ENCODE peak calls at places on chromosomes 5 and 9, in seven cellular contexts. X is activated T-cell treated with anti-CD3 and anti-CD28 coated beads for 1 hour, Z is AML-193, C is lower leg skin, L is lower lobe of right lung, K is RWPE1, J is OCI-LY7. Q is an unnamed sample.

GRCh38 chr5:150627731-150628545 is 12.5 kb upstream of the SYNPO start:
- DNase-seq in X (no peak), Z (no peak), J (no peak), K (no peak), C (no peak), L (no peak), Q (no peak)

GRCh38 chr9:37348917-37349316 is 73.6 kb upstream of the GRHPR start:
- DNase-seq in K (no peak), X (no peak), J (no peak), L (no peak), C (no peak), Z (no peak), Q (no peak)

GRCh38 chr5:173302546-173303155 is 25.6 kb downstream of the STC2 start:
- DNase-seq in C (no peak), L (no peak), X (no peak), K (peak), J (no peak), Z (no peak), Q (no peak)

GRCh38 chr9:121210536-121210935 is 8.9 kb upstream of the RAB14 start:
- DNase-seq in K (no peak), X (no peak), L (no peak), C (no peak), Z (no peak), J (no peak), Q (no peak)

GRCh38 chr5:126003309-126003708 is 419.9 kb upstream of the GRAMD2B start:
- DNase-seq in J (no peak), Z (no peak), C (peak), X (no peak), L (no peak), K (no peak), Q (no peak)

GRCh38 chr5:167720676-167721260 is 570.7 kb upstream of the WWC1 start:
- DNase-seq in L (no peak), C (no peak), Z (no peak), X (no peak), K (no peak), J (no peak), Q (no peak)

GRCh38 chr9:97856857-97857602 is 4.0 kb downstream of the FOXE1 start:
- DNase-seq in Z (no peak), J (no peak), C (no peak), X (no peak), K (no peak), L (no peak), Q (no peak)

GRCh38 chr5:126624534-126624933 is 23.8 kb downstream of the PHAX start:
- DNase-seq in L (no peak), K (peak), X (no peak), Z (no peak), C (no peak), J (no peak), Q (no peak)

GRCh38 chr9:127724012-127724411 is 8.1 kb downstream of the TTC16 start:
- DNase-seq in X (no peak), Z (no peak), J (no peak), C (no peak), K (no peak), L (no peak), Q (no peak)